ENCODE peak calls at places on chromosomes 6 and 20, in six cellular contexts. One of them, this sample, is unnamed.

GRCh38 chr6:52362443-52363221 is 681 bp downstream of the PAQR8 start:
- DNase-seq in transverse colon: peak
- DNase-seq in endothelial cell of umbilical vein: peak
- DNase-seq in IMR-90: no peak
- DNase-seq in Peyer's patch: peak
- DNase-seq in breast epithelium: no peak
- DNase-seq in this sample: no peak

GRCh38 chr6:164290101-164290500 is 875.6 kb downstream of the QKI start:
- DNase-seq in transverse colon: no peak
- DNase-seq in endothelial cell of umbilical vein: no peak
- DNase-seq in IMR-90: no peak
- DNase-seq in breast epithelium: no peak
- DNase-seq in Peyer's patch: no peak
- DNase-seq in this sample: no peak

GRCh38 chr6:89050155-89050554 is 30.4 kb upstream of the PNRC1 start:
- DNase-seq in transverse colon: peak
- DNase-seq in Peyer's patch: no peak
- DNase-seq in IMR-90: peak
- DNase-seq in endothelial cell of umbilical vein: no peak
- DNase-seq in breast epithelium: peak
- DNase-seq in this sample: no peak

GRCh38 chr20:17658648-17658993 is 23.4 kb downstream of the RRBP1 start:
- DNase-seq in transverse colon: no peak
- DNase-seq in breast epithelium: no peak
- DNase-seq in endothelial cell of umbilical vein: no peak
- DNase-seq in IMR-90: no peak
- DNase-seq in Peyer's patch: no peak
- DNase-seq in this sample: no peak

GRCh38 chr6:157885211-157885788 is 62.3 kb downstream of the SNX9 start:
- DNase-seq in transverse colon: no peak
- DNase-seq in breast epithelium: no peak
- DNase-seq in endothelial cell of umbilical vein: peak
- DNase-seq in IMR-90: no peak
- DNase-seq in Peyer's patch: peak
- DNase-seq in this sample: peak

GRCh38 chr20:17651761-17652388 is 30.2 kb downstream of the RRBP1 start:
- DNase-seq in breast epithelium: no peak
- DNase-seq in IMR-90: no peak
- DNase-seq in endothelial cell of umbilical vein: no peak
- DNase-seq in Peyer's patch: no peak
- DNase-seq in transverse colon: no peak
- DNase-seq in this sample: no peak

GRCh38 chr20:4451487-4451886 is 270.2 kb upstream of the PRND start:
- DNase-seq in transverse colon: no peak
- DNase-seq in endothelial cell of umbilical vein: no peak
- DNase-seq in breast epithelium: no peak
- DNase-seq in Peyer's patch: no peak
- DNase-seq in IMR-90: no peak
- DNase-seq in this sample: no peak

GRCh38 chr20:35702051-35702823 is 3.0 kb downstream of the ROMO1 start:
- DNase-seq in breast epithelium: no peak
- DNase-seq in transverse colon: no peak
- DNase-seq in IMR-90: peak
- DNase-seq in endothelial cell of umbilical vein: no peak
- DNase-seq in Peyer's patch: no peak
- DNase-seq in this sample: no peak

GRCh38 chr6:26126394-26127221 is 39.4 kb downstream of the HFE start:
- DNase-seq in IMR-90: peak
- DNase-seq in endothelial cell of umbilical vein: no peak
- DNase-seq in breast epithelium: no peak
- DNase-seq in Peyer's patch: no peak
- DNase-seq in transverse colon: peak
- DNase-seq in this sample: no peak

GRCh38 chr6:41503841-41504525 is 42.2 kb upstream of the FOXP4 start:
- DNase-seq in Peyer's patch: no peak
- DNase-seq in transverse colon: no peak
- DNase-seq in breast epithelium: peak
- DNase-seq in endothelial cell of umbilical vein: peak
- DNase-seq in IMR-90: peak
- DNase-seq in this sample: no peak

GRCh38 chr6:2197177-2197671 is 48.2 kb downstream of the GMDS start:
- DNase-seq in endothelial cell of umbilical vein: peak
- DNase-seq in IMR-90: peak
- DNase-seq in breast epithelium: no peak
- DNase-seq in transverse colon: no peak
- DNase-seq in Peyer's patch: no peak
- DNase-seq in this sample: no peak

GRCh38 chr20:61340157-61340556 is 88.1 kb downstream of the CDH4 start:
- DNase-seq in transverse colon: no peak
- DNase-seq in endothelial cell of umbilical vein: no peak
- DNase-seq in IMR-90: no peak
- DNase-seq in Peyer's patch: no peak
- DNase-seq in breast epithelium: no peak
- DNase-seq in this sample: no peak

GRCh38 chr6:31821301-31822037 is 6.1 kb upstream of the HSPA1B start:
- DNase-seq in IMR-90: peak
- DNase-seq in Peyer's patch: peak
- DNase-seq in breast epithelium: no peak
- DNase-seq in endothelial cell of umbilical vein: peak
- DNase-seq in transverse colon: peak
- DNase-seq in this sample: peak
- TF ChIP-seq POLR2A in IMR-90: peak
- TF ChIP-seq POLR2A in Peyer's patch: no peak
- TF ChIP-seq POLR2A in breast epithelium: peak
- TF ChIP-seq POLR2A in endothelial cell of umbilical vein: no peak
- TF ChIP-seq POLR2A in transverse colon: peak
- TF ChIP-seq POLR2A in this sample: peak

GRCh38 chr6:11093591-11094410 is at the start of gene SMIM13:
- DNase-seq in IMR-90: peak
- DNase-seq in transverse colon: peak
- DNase-seq in breast epithelium: peak
- DNase-seq in endothelial cell of umbilical vein: peak
- DNase-seq in Peyer's patch: peak
- DNase-seq in this sample: peak
- TF ChIP-seq POLR2A in IMR-90: peak
- TF ChIP-seq POLR2A in transverse colon: peak
- TF ChIP-seq POLR2A in breast epithelium: no peak
- TF ChIP-seq POLR2A in endothelial cell of umbilical vein: peak
- TF ChIP-seq POLR2A in Peyer's patch: peak
- TF ChIP-seq POLR2A in this sample: peak

DNA sequence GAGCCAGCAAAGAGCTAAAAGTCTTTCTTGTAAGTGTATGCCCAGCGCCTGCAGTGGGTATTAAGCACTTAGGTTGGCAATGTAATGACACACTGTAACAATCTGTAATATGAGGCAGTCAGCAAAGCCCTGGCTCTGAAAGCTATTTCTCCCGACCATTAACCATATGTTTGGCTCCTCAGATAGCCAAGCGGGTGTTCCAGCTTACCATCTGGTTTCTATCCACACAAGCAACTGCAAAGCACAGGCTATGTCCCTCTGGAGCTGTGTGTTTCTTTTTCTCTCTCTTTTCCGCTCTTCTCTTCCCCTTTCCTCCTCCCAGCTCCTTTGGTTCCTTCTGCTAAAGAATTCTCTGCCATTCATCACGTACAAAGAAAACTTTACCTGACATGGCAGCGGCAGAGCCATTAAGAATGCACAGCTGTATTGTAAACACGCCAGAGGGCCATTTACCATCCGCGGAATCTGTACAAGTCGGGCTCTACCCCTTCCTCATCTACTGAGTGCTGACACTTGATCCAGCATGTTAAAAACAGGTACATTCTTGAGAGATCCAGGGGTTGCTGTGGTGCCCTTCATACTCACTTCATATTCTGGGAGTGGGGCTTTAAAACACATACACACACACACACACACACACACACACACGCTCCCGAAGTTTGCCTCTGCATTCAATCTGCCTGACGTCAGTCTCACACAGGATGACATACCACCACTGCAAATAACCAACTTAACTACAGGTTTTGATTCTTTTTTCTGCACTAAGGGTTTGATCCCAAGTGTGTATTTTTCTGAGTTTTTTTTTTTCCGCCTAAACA is 77.3 kb downstream of the BACH2 start:
- DNase-seq in breast epithelium: peak
- DNase-seq in IMR-90: peak
- DNase-seq in Peyer's patch: no peak
- DNase-seq in endothelial cell of umbilical vein: peak
- DNase-seq in transverse colon: peak
- DNase-seq in this sample: peak
- TF ChIP-seq POLR2A in breast epithelium: no peak
- TF ChIP-seq POLR2A in IMR-90: no peak
- TF ChIP-seq POLR2A in Peyer's patch: no peak
- TF ChIP-seq POLR2A in endothelial cell of umbilical vein: no peak
- TF ChIP-seq POLR2A in transverse colon: no peak
- TF ChIP-seq POLR2A in this sample: no peak

DNA sequence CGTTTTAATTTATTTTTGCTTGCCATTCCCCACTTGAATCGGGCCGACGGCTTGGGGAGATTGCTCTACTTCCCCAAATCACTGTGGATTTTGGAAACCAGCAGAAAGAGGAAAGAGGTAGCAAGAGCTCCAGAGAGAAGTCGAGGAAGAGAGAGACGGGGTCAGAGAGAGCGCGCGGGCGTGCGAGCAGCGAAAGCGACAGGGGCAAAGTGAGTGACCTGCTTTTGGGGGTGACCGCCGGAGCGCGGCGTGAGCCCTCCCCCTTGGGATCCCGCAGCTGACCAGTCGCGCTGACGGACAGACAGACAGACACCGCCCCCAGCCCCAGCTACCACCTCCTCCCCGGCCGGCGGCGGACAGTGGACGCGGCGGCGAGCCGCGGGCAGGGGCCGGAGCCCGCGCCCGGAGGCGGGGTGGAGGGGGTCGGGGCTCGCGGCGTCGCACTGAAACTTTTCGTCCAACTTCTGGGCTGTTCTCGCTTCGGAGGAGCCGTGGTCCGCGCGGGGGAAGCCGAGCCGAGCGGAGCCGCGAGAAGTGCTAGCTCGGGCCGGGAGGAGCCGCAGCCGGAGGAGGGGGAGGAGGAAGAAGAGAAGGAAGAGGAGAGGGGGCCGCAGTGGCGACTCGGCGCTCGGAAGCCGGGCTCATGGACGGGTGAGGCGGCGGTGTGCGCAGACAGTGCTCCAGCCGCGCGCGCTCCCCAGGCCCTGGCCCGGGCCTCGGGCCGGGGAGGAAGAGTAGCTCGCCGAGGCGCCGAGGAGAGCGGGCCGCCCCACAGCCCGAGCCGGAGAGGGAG is 602 bp downstream of the VEGFA start:
- DNase-seq in IMR-90: peak
- DNase-seq in transverse colon: peak
- DNase-seq in Peyer's patch: peak
- DNase-seq in endothelial cell of umbilical vein: peak
- DNase-seq in breast epithelium: peak
- DNase-seq in this sample: peak
- TF ChIP-seq POLR2A in IMR-90: no peak
- TF ChIP-seq POLR2A in transverse colon: peak
- TF ChIP-seq POLR2A in Peyer's patch: peak
- TF ChIP-seq POLR2A in endothelial cell of umbilical vein: peak
- TF ChIP-seq POLR2A in breast epithelium: no peak
- TF ChIP-seq POLR2A in this sample: peak

GRCh38 chr20:45910670-45911485 is 1.1 kb downstream of the PLTP start:
- DNase-seq in breast epithelium: peak
- DNase-seq in Peyer's patch: peak
- DNase-seq in transverse colon: peak
- DNase-seq in endothelial cell of umbilical vein: peak
- DNase-seq in IMR-90: peak
- DNase-seq in this sample: peak
- TF ChIP-seq POLR2A in breast epithelium: no peak
- TF ChIP-seq POLR2A in Peyer's patch: no peak
- TF ChIP-seq POLR2A in transverse colon: peak
- TF ChIP-seq POLR2A in endothelial cell of umbilical vein: peak
- TF ChIP-seq POLR2A in IMR-90: no peak
- TF ChIP-seq POLR2A in this sample: peak

DNA sequence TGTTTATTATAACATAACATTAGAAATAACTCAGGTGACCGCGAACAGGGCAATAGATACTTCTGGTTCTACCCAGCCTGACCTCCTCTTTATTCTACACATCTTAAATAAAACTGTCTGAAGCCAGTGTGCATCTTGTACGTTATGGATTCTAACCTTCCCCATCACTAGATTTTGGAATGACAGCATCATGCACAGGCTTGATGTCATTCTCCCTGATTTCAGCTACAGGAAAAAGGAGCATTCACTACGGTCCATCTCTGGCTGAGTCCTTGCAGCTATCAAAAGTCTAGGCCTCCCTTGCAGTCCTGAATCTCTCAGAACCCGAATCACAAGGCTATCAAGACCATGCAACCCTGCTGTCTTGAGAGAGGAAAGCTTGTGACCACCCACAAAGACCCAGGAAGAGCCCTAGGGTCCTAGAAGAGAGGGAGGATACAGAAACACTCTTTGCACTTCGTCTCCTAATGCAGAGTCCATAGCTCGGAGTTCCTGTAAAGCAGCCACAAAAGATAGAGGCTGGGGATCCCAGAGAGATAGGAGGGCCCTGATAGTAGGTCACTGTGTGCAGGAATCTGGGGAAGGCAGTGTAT is 845 bp downstream of the HLA-DPA1 start:
- DNase-seq in IMR-90: no peak
- DNase-seq in endothelial cell of umbilical vein: no peak
- DNase-seq in transverse colon: no peak
- DNase-seq in breast epithelium: no peak
- DNase-seq in Peyer's patch: no peak
- DNase-seq in this sample: no peak
- TF ChIP-seq POLR2A in IMR-90: no peak
- TF ChIP-seq POLR2A in endothelial cell of umbilical vein: no peak
- TF ChIP-seq POLR2A in transverse colon: no peak
- TF ChIP-seq POLR2A in breast epithelium: no peak
- TF ChIP-seq POLR2A in Peyer's patch: no peak
- TF ChIP-seq POLR2A in this sample: no peak

GRCh38 chr20:63962426-63963347 is 6.5 kb upstream of the UCKL1 start:
- DNase-seq in transverse colon: no peak
- DNase-seq in breast epithelium: no peak
- DNase-seq in endothelial cell of umbilical vein: no peak
- DNase-seq in Peyer's patch: no peak
- DNase-seq in IMR-90: no peak
- DNase-seq in this sample: no peak

GRCh38 chr20:63963348-63963741 is 6.4 kb downstream of the ZNF512B start:
- DNase-seq in Peyer's patch: no peak
- DNase-seq in breast epithelium: no peak
- DNase-seq in IMR-90: no peak
- DNase-seq in endothelial cell of umbilical vein: no peak
- DNase-seq in transverse colon: no peak
- DNase-seq in this sample: no peak

GRCh38 chr20:63961664-63962425 is 5.6 kb upstream of the UCKL1 start:
- DNase-seq in IMR-90: no peak
- DNase-seq in breast epithelium: no peak
- DNase-seq in Peyer's patch: no peak
- DNase-seq in transverse colon: no peak
- DNase-seq in endothelial cell of umbilical vein: no peak
- DNase-seq in this sample: no peak

GRCh38 chr20:63964412-63964811 is 5.3 kb downstream of the ZNF512B start:
- DNase-seq in transverse colon: no peak
- DNase-seq in IMR-90: no peak
- DNase-seq in breast epithelium: no peak
- DNase-seq in endothelial cell of umbilical vein: no peak
- DNase-seq in Peyer's patch: no peak
- DNase-seq in this sample: no peak

GRCh38 chr20:63963784-63964301 is 5.9 kb downstream of the ZNF512B start:
- DNase-seq in IMR-90: no peak
- DNase-seq in breast epithelium: no peak
- DNase-seq in endothelial cell of umbilical vein: no peak
- DNase-seq in transverse colon: no peak
- DNase-seq in Peyer's patch: no peak
- DNase-seq in this sample: no peak
- TF ChIP-seq POLR2A in IMR-90: no peak
- TF ChIP-seq POLR2A in breast epithelium: no peak
- TF ChIP-seq POLR2A in endothelial cell of umbilical vein: no peak
- TF ChIP-seq POLR2A in transverse colon: no peak
- TF ChIP-seq POLR2A in Peyer's patch: no peak
- TF ChIP-seq POLR2A in this sample: no peak